ENCODE peak calls at places on chromosomes 4 and X, in nine cellular contexts. One of them, this sample, is unnamed.

GRCh38 chr4:86482851-86483490 is 111.1 kb upstream of the PTPN13 start:
- DNase-seq in IMR-90: no peak
- DNase-seq in AG10803: no peak
- DNase-seq in choroid plexus epithelial cell: peak
- DNase-seq in NCI-H1092: no peak
- DNase-seq in fibroblast of pulmonary artery: no peak
- DNase-seq in PC-3: peak
- DNase-seq in amygdala: no peak
- DNase-seq in type B pancreatic cell: no peak
- DNase-seq in this sample: no peak

GRCh38 chr4:79576480-79576803 is 168.4 kb upstream of the GK2 start:
- DNase-seq in IMR-90: peak
- DNase-seq in AG10803: peak
- DNase-seq in choroid plexus epithelial cell: peak
- DNase-seq in NCI-H1092: peak
- DNase-seq in fibroblast of pulmonary artery: peak
- DNase-seq in PC-3: peak
- DNase-seq in amygdala: no peak
- DNase-seq in type B pancreatic cell: no peak
- DNase-seq in this sample: peak

GRCh38 chr4:121064482-121064881 is 7.9 kb downstream of the NDNF start:
- DNase-seq in IMR-90: no peak
- DNase-seq in AG10803: peak
- DNase-seq in choroid plexus epithelial cell: no peak
- DNase-seq in NCI-H1092: no peak
- DNase-seq in fibroblast of pulmonary artery: no peak
- DNase-seq in PC-3: no peak
- DNase-seq in amygdala: no peak
- DNase-seq in type B pancreatic cell: no peak
- DNase-seq in this sample: no peak

GRCh38 chrX:14362731-14363130 is 166.6 kb upstream of the GLRA2 start:
- DNase-seq in IMR-90: no peak
- DNase-seq in AG10803: peak
- DNase-seq in choroid plexus epithelial cell: peak
- DNase-seq in NCI-H1092: no peak
- DNase-seq in fibroblast of pulmonary artery: peak
- DNase-seq in PC-3: peak
- DNase-seq in amygdala: no peak
- DNase-seq in type B pancreatic cell: no peak
- DNase-seq in this sample: peak

GRCh38 chr4:94831607-94832006 is 73.9 kb downstream of the BMPR1B start:
- DNase-seq in IMR-90: no peak
- DNase-seq in AG10803: no peak
- DNase-seq in choroid plexus epithelial cell: no peak
- DNase-seq in NCI-H1092: no peak
- DNase-seq in fibroblast of pulmonary artery: no peak
- DNase-seq in PC-3: no peak
- DNase-seq in amygdala: no peak
- DNase-seq in type B pancreatic cell: no peak
- DNase-seq in this sample: no peak

GRCh38 chrX:13835825-13836224 is 18.9 kb upstream of the GPM6B start:
- DNase-seq in IMR-90: no peak
- DNase-seq in AG10803: no peak
- DNase-seq in choroid plexus epithelial cell: no peak
- DNase-seq in NCI-H1092: no peak
- DNase-seq in fibroblast of pulmonary artery: no peak
- DNase-seq in PC-3: no peak
- DNase-seq in amygdala: no peak
- DNase-seq in type B pancreatic cell: no peak
- DNase-seq in this sample: no peak

GRCh38 chr4:133151301-133151680 is 2.2 kb downstream of the PCDH10 start:
- DNase-seq in IMR-90: no peak
- DNase-seq in AG10803: no peak
- DNase-seq in choroid plexus epithelial cell: peak
- DNase-seq in NCI-H1092: no peak
- DNase-seq in fibroblast of pulmonary artery: peak
- DNase-seq in PC-3: no peak
- DNase-seq in amygdala: peak
- DNase-seq in type B pancreatic cell: peak
- DNase-seq in this sample: no peak

GRCh38 chrX:103157511-103158316 is 57.2 kb upstream of the BEX4 start:
- DNase-seq in IMR-90: peak
- DNase-seq in AG10803: peak
- DNase-seq in choroid plexus epithelial cell: peak
- DNase-seq in NCI-H1092: peak
- DNase-seq in fibroblast of pulmonary artery: peak
- DNase-seq in PC-3: peak
- DNase-seq in amygdala: no peak
- DNase-seq in type B pancreatic cell: no peak
- DNase-seq in this sample: peak

GRCh38 chr4:16043820-16044554 is 39.8 kb downstream of the PROM1 start:
- DNase-seq in IMR-90: no peak
- DNase-seq in AG10803: no peak
- DNase-seq in choroid plexus epithelial cell: no peak
- DNase-seq in NCI-H1092: no peak
- DNase-seq in fibroblast of pulmonary artery: no peak
- DNase-seq in PC-3: peak
- DNase-seq in amygdala: no peak
- DNase-seq in type B pancreatic cell: no peak
- DNase-seq in this sample: peak

GRCh38 chr4:129862461-129862860 is 766.5 kb downstream of the C4orf33 start:
- DNase-seq in IMR-90: no peak
- DNase-seq in AG10803: no peak
- DNase-seq in choroid plexus epithelial cell: no peak
- DNase-seq in NCI-H1092: no peak
- DNase-seq in fibroblast of pulmonary artery: no peak
- DNase-seq in PC-3: no peak
- DNase-seq in amygdala: no peak
- DNase-seq in type B pancreatic cell: no peak
- DNase-seq in this sample: no peak

GRCh38 chrX:12011075-12011474 is 127.2 kb upstream of the FRMPD4 start:
- DNase-seq in IMR-90: peak
- DNase-seq in AG10803: peak
- DNase-seq in choroid plexus epithelial cell: peak
- DNase-seq in NCI-H1092: no peak
- DNase-seq in fibroblast of pulmonary artery: no peak
- DNase-seq in PC-3: peak
- DNase-seq in amygdala: no peak
- DNase-seq in type B pancreatic cell: no peak
- DNase-seq in this sample: peak

This sample was measured in fibroblast of villous mesenchyme.